ENCODE peak calls at places on chromosomes 13 and 19, in six cellular contexts. P is NCI-H1436; M is stimulated activated CD4-positive, alpha-beta T cell treated with anti-CD3 and anti-CD28 coated beads, Interleukin-4, amount 100 ng/mL, for 1 hour; K is glutamatergic neuron; Y is hepatocyte; N is ELR. F is an unnamed sample.

GRCh38 chr13:106212436-106213010 is 322.9 kb downstream of the EFNB2 start:
- DNase-seq in K (no peak), Y (no peak), N (no peak), P (no peak), M (no peak), F (no peak)

GRCh38 chr13:29704648-29705047 is 109.2 kb upstream of the SLC7A1 start:
- DNase-seq in N (peak; percentile 16), P (no peak), M (no peak), K (no peak), Y (no peak), F (no peak)

GRCh38 chr19:5225486-5226345 is 114.9 kb downstream of the PTPRS start:
- DNase-seq in N (no peak), M (no peak), P (peak; percentile 5), K (peak; percentile 73), Y (no peak), F (peak; percentile 6)

GRCh38 chr13:111575719-111576118 is 255.3 kb downstream of the TEX29 start:
- DNase-seq in N (no peak), P (no peak), Y (no peak), K (no peak), M (no peak), F (no peak)

GRCh38 chr19:35805518-35806102 is 7.0 kb downstream of the PRODH2 start:
- DNase-seq in M (no peak), K (no peak), N (no peak), Y (no peak), P (no peak), F (no peak)

GRCh38 chr13:45851171-45851889 is at the start of gene SIAH3:
- DNase-seq in N (peak; percentile 19), P (no peak), Y (peak; percentile 14), K (peak; percentile 38), M (peak; percentile 11), F (no peak)

GRCh38 chr19:42325896-42326771 is 699 bp downstream of the MEGF8 start:
- DNase-seq in M (peak; percentile 26), P (no peak), Y (no peak), N (peak; percentile 28), K (peak; percentile 54), F (no peak)

GRCh38 chr19:55112246-55112780 is 5.1 kb downstream of the PPP1R12C start:
- DNase-seq in M (no peak), Y (peak; percentile 5), P (no peak), N (no peak), K (no peak), F (no peak)

GRCh38 chr19:2291185-2291751 is 9.3 kb upstream of the PEAK3 start:
- DNase-seq in Y (no peak), M (no peak), K (peak; percentile 84), N (peak; percentile 44), P (no peak), F (no peak)

GRCh38 chr19:33686246-33686645 is 64.5 kb downstream of the CHST8 start:
- DNase-seq in M (no peak), P (no peak), N (no peak), K (no peak), Y (no peak), F (no peak)

GRCh38 chr19:46529622-46530451 is 34.2 kb upstream of the PNMA8B start:
- DNase-seq in P (peak; percentile 28), M (peak; percentile 78), Y (peak; percentile 62), K (peak; percentile 84), N (peak; percentile 60), F (no peak)

GRCh38 chr19:46520616-46521015 is 24.9 kb upstream of the PNMA8B start:
- DNase-seq in M (no peak), Y (no peak), K (no peak), N (no peak), P (no peak), F (no peak)

GRCh38 chr19:41064974-41065569 is 23.2 kb upstream of the CYP2A13 start:
- DNase-seq in K (no peak), Y (no peak), N (peak; percentile 53), P (no peak), M (no peak), F (peak; percentile 3)

GRCh38 chr19:15300533-15301194 is 31.7 kb downstream of the BRD4 start:
- DNase-seq in Y (no peak), P (no peak), N (peak; percentile 87), M (no peak), K (no peak), F (no peak)

GRCh38 chr13:42274386-42275097 is 2.6 kb downstream of the AKAP11 start:
- DNase-seq in M (no peak), P (no peak), K (no peak), N (no peak), Y (no peak), F (no peak)

GRCh38 chr19:6425732-6426686 is 1.4 kb upstream of the KHSRP start:
- DNase-seq in N (no peak), P (no peak), M (no peak), K (no peak), Y (no peak), F (no peak)

GRCh38 chr13:108974686-108975085 is 345.3 kb downstream of the MYO16 start:
- DNase-seq in P (no peak), Y (no peak), N (no peak), K (no peak), M (no peak), F (no peak)

GRCh38 chr13:97432232-97432916 is 1.6 kb upstream of the RAP2A start:
- DNase-seq in P (no peak), Y (no peak), M (no peak), N (no peak), K (no peak), F (no peak)

GRCh38 chr19:23437901-23438300 is 42.6 kb upstream of the ZNF91 start:
- DNase-seq in Y (no peak), K (no peak), P (no peak), M (no peak), N (peak; percentile 51), F (no peak)

GRCh38 chr19:50554212-50554611 is 14.0 kb downstream of the LRRC4B start:
- DNase-seq in Y (no peak), M (no peak), P (no peak), N (no peak), K (no peak), F (no peak)